ENCODE peak calls at places on chromosomes 3 and 15, in nine cellular contexts. D is activated CD8-positive, alpha-beta memory T cell treated with anti-CD3 and anti-CD28 coated beads, Interleukin-2, amount 50 U/mL, for 48 hours; T is NCI-H1105; X is frontal cortex; O is progenitor cell of endocrine pancreas; Y is amniotic stem cell; U is PC-3; C is neural crest cell; A is left ventricle myocardium superior. L is an unnamed sample.

GRCh38 chr3:139297588-139298311 is 46.1 kb upstream of the MRPS22 start:
- DNase-seq in Y (no peak), U (peak), O (no peak), C (no peak), X (no peak), D (no peak), T (no peak), A (no peak), L (no peak)

GRCh38 chr3:126128504-126129407 is 44.8 kb upstream of the SLC41A3 start:
- DNase-seq in T (no peak), U (no peak), X (no peak), D (peak), Y (no peak), A (peak), C (no peak), O (no peak), L (no peak)

GRCh38 chr3:105836533-105836932 is 32.3 kb downstream of the CBLB start:
- DNase-seq in U (peak), C (no peak), A (no peak), Y (peak), X (no peak), O (no peak), T (no peak), D (no peak), L (no peak)

GRCh38 chr3:129161860-129162271 is 1.0 kb upstream of the ISY1 start:
- DNase-seq in C (no peak), D (peak), T (no peak), O (no peak), A (no peak), X (no peak), Y (no peak), U (peak), L (no peak)

GRCh38 chr15:99435138-99435695 is 130.6 kb upstream of the MEF2A start:
- DNase-seq in D (peak), A (no peak), T (peak), Y (no peak), X (no peak), O (no peak), C (no peak), U (peak), L (no peak)

GRCh38 chr3:42557849-42558248 is 23.9 kb downstream of the SEC22C start:
- DNase-seq in T (no peak), X (no peak), D (no peak), Y (no peak), C (no peak), U (peak), A (no peak), O (no peak), L (no peak)

GRCh38 chr15:73866881-73867410 is 6.4 kb upstream of the TBC1D21 start:
- DNase-seq in U (no peak), C (no peak), D (peak), X (no peak), Y (no peak), O (no peak), A (no peak), T (no peak), L (no peak)

GRCh38 chr15:94229591-94230365 is 1.6 kb upstream of the MCTP2 start:
- DNase-seq in Y (no peak), D (no peak), A (no peak), C (no peak), X (no peak), U (peak), T (no peak), O (no peak), L (no peak)

GRCh38 chr3:191434036-191434435 is 26.9 kb upstream of the PYDC2 start:
- DNase-seq in Y (no peak), D (no peak), A (no peak), O (no peak), U (no peak), C (no peak), T (no peak), X (no peak), L (no peak)

GRCh38 chr3:178443634-178444033 is 92.6 kb upstream of the KCNMB2 start:
- DNase-seq in A (no peak), C (no peak), X (no peak), O (no peak), T (no peak), D (no peak), Y (no peak), U (peak), L (no peak)

GRCh38 chr15:35657679-35658201 is 111.8 kb upstream of the DPH6 start:
- DNase-seq in O (no peak), X (no peak), T (no peak), C (no peak), D (no peak), U (peak), A (no peak), Y (no peak), L (no peak)

GRCh38 chr15:60933914-60934885 is 294.9 kb downstream of the RORA start:
- DNase-seq in A (no peak), O (no peak), T (peak), D (no peak), U (no peak), Y (no peak), X (no peak), C (no peak), L (no peak)

GRCh38 chr15:58932791-58933310 is 628 bp downstream of the SLTM start:
- DNase-seq in A (no peak), O (no peak), T (peak), X (peak), D (no peak), C (no peak), Y (no peak), U (peak), L (no peak)

GRCh38 chr3:15708882-15709677 is 88.7 kb downstream of the ANKRD28 start:
- DNase-seq in U (no peak), T (no peak), D (no peak), Y (no peak), X (no peak), C (no peak), A (no peak), O (no peak), L (no peak)

GRCh38 chr3:116770815-116771450 is 61.4 kb downstream of the TUSC7 start:
- DNase-seq in T (peak), A (peak), Y (peak), C (peak), U (peak), D (peak), O (peak), X (peak), L (no peak)

GRCh38 chr15:68969298-68969697 is 39.0 kb downstream of the SPESP1 start:
- DNase-seq in D (no peak), Y (no peak), U (no peak), C (no peak), T (no peak), X (no peak), A (no peak), O (no peak), L (no peak)

GRCh38 chr3:84318273-84318809 is 640.4 kb upstream of the CADM2 start:
- DNase-seq in Y (no peak), C (no peak), A (no peak), D (no peak), U (peak), T (no peak), X (no peak), O (no peak), L (no peak)

GRCh38 chr3:29057326-29057725 is 223.5 kb upstream of the RBMS3 start:
- DNase-seq in X (no peak), A (no peak), C (no peak), O (no peak), T (no peak), Y (peak), D (no peak), U (no peak), L (no peak)

GRCh38 chr3:49865198-49865784 is 4.4 kb downstream of the CAMKV start:
- DNase-seq in T (no peak), O (no peak), X (no peak), U (no peak), C (no peak), Y (no peak), D (no peak), A (no peak), L (no peak)

GRCh38 chr15:90322531-90322930 is 29.6 kb upstream of the ZNF774 start:
- DNase-seq in D (peak), C (no peak), U (no peak), X (no peak), O (no peak), T (no peak), A (no peak), Y (no peak), L (no peak)

GRCh38 chr15:77821188-77821958 is 188.7 kb upstream of the LINGO1 start:
- DNase-seq in D (peak), T (peak), A (peak), X (peak), Y (peak), O (peak), U (peak), C (peak), L (no peak)

GRCh38 chr3:163779396-163780344 is 1298.6 kb downstream of the SI start:
- DNase-seq in X (no peak), D (no peak), T (no peak), U (no peak), O (no peak), C (no peak), Y (no peak), A (no peak), L (no peak)

GRCh38 chr3:172476339-172476738 is 28.1 kb upstream of the GHSR start:
- DNase-seq in U (no peak), X (no peak), T (no peak), A (no peak), D (no peak), O (no peak), Y (no peak), C (no peak), L (no peak)

L was measured in cortex of kidney.